ENCODE peak calls at places on chromosomes 6 and 20, in eight cellular contexts. One of them, this sample, is unnamed.

GRCh38 chr20:37526238-37526838 is 1.3 kb downstream of the BLCAP start:
- DNase-seq in sigmoid colon: no peak
- DNase-seq in lower leg skin: peak; percentile 88
- DNase-seq in tibial nerve: no peak
- DNase-seq in right lobe of liver: peak; percentile 40
- DNase-seq in esophagus muscularis mucosa: no peak
- DNase-seq in esophagus squamous epithelium: no peak
- DNase-seq in heart left ventricle: peak; percentile 42
- DNase-seq in this sample: no peak

GRCh38 chr20:51128198-51128597 is 105.3 kb upstream of the KCNG1 start:
- DNase-seq in right lobe of liver: no peak
- DNase-seq in tibial nerve: no peak
- DNase-seq in esophagus muscularis mucosa: no peak
- DNase-seq in heart left ventricle: no peak
- DNase-seq in esophagus squamous epithelium: no peak
- DNase-seq in lower leg skin: no peak
- DNase-seq in sigmoid colon: no peak
- DNase-seq in this sample: no peak

GRCh38 chr6:163335671-163336545 is 78.6 kb upstream of the QKI start:
- DNase-seq in esophagus muscularis mucosa: no peak
- DNase-seq in tibial nerve: no peak
- DNase-seq in lower leg skin: no peak
- DNase-seq in right lobe of liver: peak; percentile 66
- DNase-seq in heart left ventricle: peak; percentile 94
- DNase-seq in esophagus squamous epithelium: no peak
- DNase-seq in sigmoid colon: peak; percentile 78
- DNase-seq in this sample: peak; percentile 88

GRCh38 chr6:147503587-147503986 is 4.9 kb upstream of the SAMD5 start:
- DNase-seq in lower leg skin: no peak
- DNase-seq in esophagus squamous epithelium: no peak
- DNase-seq in tibial nerve: no peak
- DNase-seq in right lobe of liver: no peak
- DNase-seq in heart left ventricle: no peak
- DNase-seq in sigmoid colon: no peak
- DNase-seq in esophagus muscularis mucosa: no peak
- DNase-seq in this sample: no peak

GRCh38 chr20:2337142-2337541 is 41.3 kb downstream of the TGM3 start:
- DNase-seq in right lobe of liver: no peak
- DNase-seq in heart left ventricle: no peak
- DNase-seq in sigmoid colon: no peak
- DNase-seq in tibial nerve: no peak
- DNase-seq in lower leg skin: no peak
- DNase-seq in esophagus muscularis mucosa: no peak
- DNase-seq in esophagus squamous epithelium: no peak
- DNase-seq in this sample: no peak

GRCh38 chr6:33856655-33857054 is 52.9 kb upstream of the MLN start:
- DNase-seq in right lobe of liver: no peak
- DNase-seq in esophagus muscularis mucosa: no peak
- DNase-seq in tibial nerve: no peak
- DNase-seq in esophagus squamous epithelium: no peak
- DNase-seq in lower leg skin: no peak
- DNase-seq in sigmoid colon: no peak
- DNase-seq in heart left ventricle: no peak
- DNase-seq in this sample: no peak

GRCh38 chr20:59830107-59831023 is 103.1 kb downstream of the SYCP2 start:
- DNase-seq in esophagus squamous epithelium: no peak
- DNase-seq in lower leg skin: peak; percentile 75
- DNase-seq in tibial nerve: no peak
- DNase-seq in right lobe of liver: no peak
- DNase-seq in heart left ventricle: no peak
- DNase-seq in sigmoid colon: no peak
- DNase-seq in esophagus muscularis mucosa: peak; percentile 80
- DNase-seq in this sample: no peak

GRCh38 chr6:33732819-33733218 is 13.9 kb downstream of the IP6K3 start:
- DNase-seq in esophagus squamous epithelium: no peak
- DNase-seq in esophagus muscularis mucosa: no peak
- DNase-seq in tibial nerve: no peak
- DNase-seq in right lobe of liver: no peak
- DNase-seq in lower leg skin: no peak
- DNase-seq in heart left ventricle: no peak
- DNase-seq in sigmoid colon: no peak
- DNase-seq in this sample: peak; percentile 37

GRCh38 chr6:158934157-158934556 is 65.8 kb downstream of the RSPH3 start:
- DNase-seq in sigmoid colon: no peak
- DNase-seq in lower leg skin: no peak
- DNase-seq in esophagus squamous epithelium: no peak
- DNase-seq in tibial nerve: no peak
- DNase-seq in right lobe of liver: no peak
- DNase-seq in heart left ventricle: no peak
- DNase-seq in esophagus muscularis mucosa: no peak
- DNase-seq in this sample: no peak

GRCh38 chr20:23441850-23442313 is 2.4 kb downstream of the CSTL1 start:
- DNase-seq in heart left ventricle: peak; percentile 62
- DNase-seq in esophagus squamous epithelium: no peak
- DNase-seq in right lobe of liver: peak; percentile 40
- DNase-seq in sigmoid colon: peak; percentile 81
- DNase-seq in esophagus muscularis mucosa: no peak
- DNase-seq in lower leg skin: peak; percentile 90
- DNase-seq in tibial nerve: peak; percentile 60
- DNase-seq in this sample: peak; percentile 35

GRCh38 chr20:38307371-38308046 is 3.6 kb downstream of the BPI start:
- DNase-seq in tibial nerve: no peak
- DNase-seq in esophagus muscularis mucosa: no peak
- DNase-seq in lower leg skin: no peak
- DNase-seq in heart left ventricle: no peak
- DNase-seq in right lobe of liver: no peak
- DNase-seq in esophagus squamous epithelium: no peak
- DNase-seq in sigmoid colon: no peak
- DNase-seq in this sample: no peak

GRCh38 chr6:133227344-133227743 is 13.8 kb upstream of the EYA4 start:
- DNase-seq in lower leg skin: no peak
- DNase-seq in esophagus muscularis mucosa: no peak
- DNase-seq in heart left ventricle: no peak
- DNase-seq in esophagus squamous epithelium: no peak
- DNase-seq in right lobe of liver: no peak
- DNase-seq in tibial nerve: no peak
- DNase-seq in sigmoid colon: no peak
- DNase-seq in this sample: no peak

GRCh38 chr6:291697-292505 is at the start of gene DUSP22:
- DNase-seq in esophagus squamous epithelium: no peak
- DNase-seq in esophagus muscularis mucosa: peak; percentile 97
- DNase-seq in lower leg skin: peak; percentile 97
- DNase-seq in tibial nerve: peak; percentile 83
- DNase-seq in right lobe of liver: peak; percentile 94
- DNase-seq in sigmoid colon: peak; percentile 93
- DNase-seq in heart left ventricle: peak; percentile 93
- DNase-seq in this sample: peak; percentile 76

GRCh38 chr6:150143521-150144293 is 863 bp downstream of the PPP1R14C start:
- DNase-seq in tibial nerve: no peak
- DNase-seq in right lobe of liver: no peak
- DNase-seq in esophagus muscularis mucosa: no peak
- DNase-seq in esophagus squamous epithelium: no peak
- DNase-seq in sigmoid colon: no peak
- DNase-seq in heart left ventricle: peak; percentile 62
- DNase-seq in lower leg skin: no peak
- DNase-seq in this sample: peak; percentile 30

GRCh38 chr6:26307830-26308229 is 57.2 kb upstream of the BTN3A2 start:
- DNase-seq in tibial nerve: no peak
- DNase-seq in heart left ventricle: no peak
- DNase-seq in lower leg skin: no peak
- DNase-seq in sigmoid colon: no peak
- DNase-seq in right lobe of liver: no peak
- DNase-seq in esophagus squamous epithelium: no peak
- DNase-seq in esophagus muscularis mucosa: no peak
- DNase-seq in this sample: no peak

GRCh38 chr6:88376759-88377387 is 210.7 kb upstream of the CNR1 start:
- DNase-seq in heart left ventricle: no peak
- DNase-seq in esophagus squamous epithelium: no peak
- DNase-seq in right lobe of liver: no peak
- DNase-seq in tibial nerve: no peak
- DNase-seq in esophagus muscularis mucosa: no peak
- DNase-seq in lower leg skin: no peak
- DNase-seq in sigmoid colon: no peak
- DNase-seq in this sample: no peak

GRCh38 chr6:67219336-67219735 is 1415.7 kb upstream of the ADGRB3 start:
- DNase-seq in esophagus muscularis mucosa: no peak
- DNase-seq in heart left ventricle: no peak
- DNase-seq in sigmoid colon: no peak
- DNase-seq in lower leg skin: no peak
- DNase-seq in right lobe of liver: no peak
- DNase-seq in tibial nerve: no peak
- DNase-seq in esophagus squamous epithelium: no peak
- DNase-seq in this sample: no peak

GRCh38 chr6:162726997-162727346 is 594 bp downstream of the PRKN start:
- DNase-seq in esophagus squamous epithelium: no peak
- DNase-seq in heart left ventricle: no peak
- DNase-seq in tibial nerve: no peak
- DNase-seq in lower leg skin: no peak
- DNase-seq in esophagus muscularis mucosa: no peak
- DNase-seq in right lobe of liver: no peak
- DNase-seq in sigmoid colon: no peak
- DNase-seq in this sample: no peak

GRCh38 chr6:15417811-15418210 is 171.9 kb downstream of the JARID2 start:
- DNase-seq in tibial nerve: no peak
- DNase-seq in esophagus squamous epithelium: no peak
- DNase-seq in esophagus muscularis mucosa: no peak
- DNase-seq in sigmoid colon: no peak
- DNase-seq in lower leg skin: no peak
- DNase-seq in right lobe of liver: no peak
- DNase-seq in heart left ventricle: no peak
- DNase-seq in this sample: no peak

GRCh38 chr20:57860576-57860975 is 150.8 kb upstream of the PMEPA1 start:
- DNase-seq in esophagus muscularis mucosa: peak; percentile 74
- DNase-seq in tibial nerve: no peak
- DNase-seq in right lobe of liver: no peak
- DNase-seq in esophagus squamous epithelium: no peak
- DNase-seq in heart left ventricle: no peak
- DNase-seq in sigmoid colon: no peak
- DNase-seq in lower leg skin: peak; percentile 42
- DNase-seq in this sample: no peak

GRCh38 chr20:52923123-52923543 is 49.0 kb upstream of the TSHZ2 start:
- DNase-seq in esophagus muscularis mucosa: no peak
- DNase-seq in esophagus squamous epithelium: no peak
- DNase-seq in tibial nerve: no peak
- DNase-seq in heart left ventricle: no peak
- DNase-seq in sigmoid colon: no peak
- DNase-seq in lower leg skin: no peak
- DNase-seq in right lobe of liver: no peak
- DNase-seq in this sample: no peak

GRCh38 chr6:33076406-33076934 is 680 bp downstream of the HLA-DPB1 start:
- DNase-seq in esophagus muscularis mucosa: peak; percentile 72
- DNase-seq in right lobe of liver: no peak
- DNase-seq in esophagus squamous epithelium: no peak
- DNase-seq in lower leg skin: no peak
- DNase-seq in sigmoid colon: no peak
- DNase-seq in tibial nerve: no peak
- DNase-seq in heart left ventricle: no peak
- DNase-seq in this sample: no peak

GRCh38 chr20:48502016-48502415 is 325.8 kb downstream of the PREX1 start:
- DNase-seq in heart left ventricle: no peak
- DNase-seq in esophagus muscularis mucosa: no peak
- DNase-seq in tibial nerve: no peak
- DNase-seq in right lobe of liver: no peak
- DNase-seq in lower leg skin: peak; percentile 54
- DNase-seq in esophagus squamous epithelium: no peak
- DNase-seq in sigmoid colon: no peak
- DNase-seq in this sample: no peak

GRCh38 chr20:4161447-4162251 is 146.3 kb upstream of the RNF24 start:
- DNase-seq in lower leg skin: no peak
- DNase-seq in sigmoid colon: no peak
- DNase-seq in right lobe of liver: no peak
- DNase-seq in esophagus muscularis mucosa: no peak
- DNase-seq in tibial nerve: no peak
- DNase-seq in esophagus squamous epithelium: no peak
- DNase-seq in heart left ventricle: no peak
- DNase-seq in this sample: no peak
- H3K4me3 ChIP-seq in lower leg skin: no peak overlapping the region
- H3K4me3 ChIP-seq in sigmoid colon: no peak overlapping the region
- H3K4me3 ChIP-seq in right lobe of liver: no peak overlapping the region
- H3K4me3 ChIP-seq in esophagus muscularis mucosa: no peak overlapping the region
- H3K4me3 ChIP-seq in tibial nerve: no peak overlapping the region
- H3K4me3 ChIP-seq in esophagus squamous epithelium: peak overlapping the region; percentile 32
- H3K4me3 ChIP-seq in heart left ventricle: no peak overlapping the region
- H3K4me3 ChIP-seq in this sample: no peak overlapping the region

GRCh38 chr6:90295854-90296345 is 743 bp downstream of the BACH2 start:
- DNase-seq in right lobe of liver: peak; percentile 69
- DNase-seq in tibial nerve: peak; percentile 57
- DNase-seq in heart left ventricle: peak; percentile 71
- DNase-seq in lower leg skin: peak; percentile 93
- DNase-seq in esophagus squamous epithelium: peak; percentile 6
- DNase-seq in sigmoid colon: peak; percentile 88
- DNase-seq in esophagus muscularis mucosa: no peak
- DNase-seq in this sample: peak; percentile 83
- TF ChIP-seq POLR2A in right lobe of liver: peak; percentile 68
- TF ChIP-seq POLR2A in tibial nerve: peak; percentile 60
- TF ChIP-seq POLR2A in heart left ventricle: no peak
- TF ChIP-seq POLR2A in lower leg skin: no peak
- TF ChIP-seq POLR2A in esophagus squamous epithelium: peak; percentile 47
- TF ChIP-seq POLR2A in sigmoid colon: no peak
- TF ChIP-seq POLR2A in esophagus muscularis mucosa: no peak
- TF ChIP-seq POLR2A in this sample: peak; percentile 88

GRCh38 chr20:45305262-45305661 is 1.4 kb upstream of the RBPJL start:
- DNase-seq in sigmoid colon: no peak
- DNase-seq in lower leg skin: no peak
- DNase-seq in right lobe of liver: no peak
- DNase-seq in esophagus muscularis mucosa: no peak
- DNase-seq in heart left ventricle: no peak
- DNase-seq in tibial nerve: no peak
- DNase-seq in esophagus squamous epithelium: no peak
- DNase-seq in this sample: no peak
- TF ChIP-seq CTCF in sigmoid colon: no peak
- TF ChIP-seq CTCF in lower leg skin: no peak
- TF ChIP-seq CTCF in right lobe of liver: no peak
- TF ChIP-seq CTCF in esophagus muscularis mucosa: no peak
- TF ChIP-seq CTCF in heart left ventricle: no peak
- TF ChIP-seq CTCF in tibial nerve: no peak
- TF ChIP-seq CTCF in esophagus squamous epithelium: no peak
- TF ChIP-seq CTCF in this sample: no peak

DNA sequence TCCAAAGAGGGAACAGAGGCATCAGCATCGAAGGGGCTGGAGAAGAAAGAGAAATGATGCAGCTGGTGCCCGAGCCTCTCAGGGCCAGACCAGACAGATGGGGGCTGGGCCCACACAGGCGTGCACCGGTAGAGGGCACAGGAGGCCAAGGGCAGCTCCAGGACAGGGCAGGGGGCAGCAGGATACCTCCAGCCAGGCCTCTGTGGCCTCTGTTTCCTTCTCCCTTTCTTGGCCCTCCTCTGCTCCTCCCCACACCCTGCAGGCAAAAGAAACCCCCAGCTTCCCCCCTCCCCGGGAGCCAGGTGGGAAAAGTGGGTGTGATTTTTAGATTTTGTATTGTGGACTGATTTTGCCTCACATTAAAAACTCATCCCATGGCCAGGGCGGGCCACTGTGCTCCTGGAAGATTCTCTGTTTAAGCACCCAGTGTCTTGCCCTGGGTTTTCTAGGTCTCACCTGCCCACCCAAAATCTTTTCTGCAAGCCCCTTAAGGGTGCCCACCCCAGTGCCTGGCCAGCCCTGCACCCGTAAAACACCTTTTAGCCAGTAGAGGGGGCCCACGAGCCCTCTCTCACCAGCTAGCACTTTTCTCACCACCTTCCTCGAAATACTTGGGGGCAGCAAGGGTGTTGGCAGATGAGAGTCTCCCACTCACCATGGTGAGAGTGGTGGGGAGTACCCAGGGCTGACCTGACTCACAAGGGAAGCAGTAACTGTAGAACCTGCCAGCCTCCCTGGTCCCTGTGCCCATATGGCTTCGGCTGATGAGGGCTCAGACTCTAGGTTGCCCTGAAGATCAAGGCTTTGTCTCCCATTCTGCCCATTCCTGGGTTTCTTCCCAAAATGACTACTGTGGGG is 35.7 kb upstream of the ID1 start:
- DNase-seq in esophagus muscularis mucosa: no peak
- DNase-seq in sigmoid colon: peak; percentile 70
- DNase-seq in lower leg skin: peak; percentile 93
- DNase-seq in heart left ventricle: peak; percentile 42
- DNase-seq in tibial nerve: peak; percentile 39
- DNase-seq in right lobe of liver: peak; percentile 69
- DNase-seq in esophagus squamous epithelium: no peak
- DNase-seq in this sample: peak; percentile 55
- H3K4me3 ChIP-seq in esophagus muscularis mucosa: no peak overlapping the region
- H3K4me3 ChIP-seq in sigmoid colon: no peak overlapping the region
- H3K4me3 ChIP-seq in lower leg skin: no peak overlapping the region
- H3K4me3 ChIP-seq in heart left ventricle: no peak overlapping the region
- H3K4me3 ChIP-seq in tibial nerve: no peak overlapping the region
- H3K4me3 ChIP-seq in right lobe of liver: no peak overlapping the region
- H3K4me3 ChIP-seq in esophagus squamous epithelium: no peak overlapping the region
- H3K4me3 ChIP-seq in this sample: no peak overlapping the region